ENCODE peak calls at places on chromosomes 12 and 14, in four cellular contexts. One of them, this sample, is unnamed.

GRCh38 chr14:83467811-83468210 is 1934.2 kb upstream of the SEL1L start:
- DNase-seq in foreskin fibroblast: no peak
- DNase-seq in activated CD4-positive, alpha-beta T cell treated with anti-CD3 and anti-CD28 coated beads for 36 hours: no peak
- DNase-seq in left ventricle myocardium superior: no peak
- DNase-seq in this sample: no peak

GRCh38 chr14:24088095-24088494 is 6.0 kb upstream of the PCK2 start:
- DNase-seq in foreskin fibroblast: no peak
- DNase-seq in activated CD4-positive, alpha-beta T cell treated with anti-CD3 and anti-CD28 coated beads for 36 hours: no peak
- DNase-seq in left ventricle myocardium superior: no peak
- DNase-seq in this sample: no peak

GRCh38 chr12:96416033-96416790 is 16.0 kb upstream of the CDK17 start:
- DNase-seq in foreskin fibroblast: peak; percentile 93
- DNase-seq in activated CD4-positive, alpha-beta T cell treated with anti-CD3 and anti-CD28 coated beads for 36 hours: no peak
- DNase-seq in left ventricle myocardium superior: no peak
- DNase-seq in this sample: no peak

GRCh38 chr12:55965941-55966407 is at the start of gene PMEL:
- DNase-seq in foreskin fibroblast: no peak
- DNase-seq in activated CD4-positive, alpha-beta T cell treated with anti-CD3 and anti-CD28 coated beads for 36 hours: no peak
- DNase-seq in left ventricle myocardium superior: no peak
- DNase-seq in this sample: no peak

GRCh38 chr14:76287063-76287462 is 88.9 kb upstream of the ESRRB start:
- DNase-seq in foreskin fibroblast: no peak
- DNase-seq in activated CD4-positive, alpha-beta T cell treated with anti-CD3 and anti-CD28 coated beads for 36 hours: no peak
- DNase-seq in left ventricle myocardium superior: no peak
- DNase-seq in this sample: no peak

GRCh38 chr14:23487216-23487615 is 17.7 kb downstream of the NGDN start:
- DNase-seq in foreskin fibroblast: no peak
- DNase-seq in activated CD4-positive, alpha-beta T cell treated with anti-CD3 and anti-CD28 coated beads for 36 hours: no peak
- DNase-seq in left ventricle myocardium superior: no peak
- DNase-seq in this sample: no peak

GRCh38 chr14:54685286-54685845 is 118.4 kb downstream of the SAMD4A start:
- DNase-seq in foreskin fibroblast: no peak
- DNase-seq in activated CD4-positive, alpha-beta T cell treated with anti-CD3 and anti-CD28 coated beads for 36 hours: no peak
- DNase-seq in left ventricle myocardium superior: no peak
- DNase-seq in this sample: no peak

GRCh38 chr12:28536088-28536487 is 345.8 kb downstream of the CCDC91 start:
- DNase-seq in foreskin fibroblast: peak; percentile 66
- DNase-seq in activated CD4-positive, alpha-beta T cell treated with anti-CD3 and anti-CD28 coated beads for 36 hours: no peak
- DNase-seq in left ventricle myocardium superior: no peak
- DNase-seq in this sample: no peak

GRCh38 chr12:46831335-46832083 is 5.7 kb upstream of the SLC38A4 start:
- DNase-seq in foreskin fibroblast: no peak
- DNase-seq in activated CD4-positive, alpha-beta T cell treated with anti-CD3 and anti-CD28 coated beads for 36 hours: peak; percentile 21
- DNase-seq in left ventricle myocardium superior: peak; percentile 90
- DNase-seq in this sample: no peak

GRCh38 chr12:11794311-11794710 is 144.8 kb downstream of the ETV6 start:
- DNase-seq in foreskin fibroblast: no peak
- DNase-seq in activated CD4-positive, alpha-beta T cell treated with anti-CD3 and anti-CD28 coated beads for 36 hours: no peak
- DNase-seq in left ventricle myocardium superior: peak; percentile 53
- DNase-seq in this sample: no peak

GRCh38 chr14:52741865-52742264 is 11.9 kb downstream of the STYX start:
- DNase-seq in foreskin fibroblast: no peak
- DNase-seq in activated CD4-positive, alpha-beta T cell treated with anti-CD3 and anti-CD28 coated beads for 36 hours: no peak
- DNase-seq in left ventricle myocardium superior: no peak
- DNase-seq in this sample: no peak

GRCh38 chr14:53331247-53331646 is 178.1 kb upstream of the DDHD1 start:
- DNase-seq in foreskin fibroblast: peak; percentile 58
- DNase-seq in activated CD4-positive, alpha-beta T cell treated with anti-CD3 and anti-CD28 coated beads for 36 hours: no peak
- DNase-seq in left ventricle myocardium superior: no peak
- DNase-seq in this sample: no peak

GRCh38 chr12:128969480-128970055 is 116.3 kb downstream of the GLT1D1 start:
- DNase-seq in foreskin fibroblast: no peak
- DNase-seq in activated CD4-positive, alpha-beta T cell treated with anti-CD3 and anti-CD28 coated beads for 36 hours: peak; percentile 64
- DNase-seq in left ventricle myocardium superior: no peak
- DNase-seq in this sample: peak; percentile 92

GRCh38 chr12:27334721-27335082 is 2.1 kb downstream of the BMAL2 start:
- DNase-seq in foreskin fibroblast: no peak
- DNase-seq in activated CD4-positive, alpha-beta T cell treated with anti-CD3 and anti-CD28 coated beads for 36 hours: no peak
- DNase-seq in left ventricle myocardium superior: no peak
- DNase-seq in this sample: no peak

GRCh38 chr14:82951171-82951570 is 1417.5 kb upstream of the SEL1L start:
- DNase-seq in foreskin fibroblast: no peak
- DNase-seq in activated CD4-positive, alpha-beta T cell treated with anti-CD3 and anti-CD28 coated beads for 36 hours: no peak
- DNase-seq in left ventricle myocardium superior: no peak
- DNase-seq in this sample: no peak

GRCh38 chr14:103542545-103543088 is 13.6 kb downstream of the TRMT61A start:
- DNase-seq in foreskin fibroblast: no peak
- DNase-seq in activated CD4-positive, alpha-beta T cell treated with anti-CD3 and anti-CD28 coated beads for 36 hours: no peak
- DNase-seq in left ventricle myocardium superior: peak; percentile 81
- DNase-seq in this sample: peak; percentile 74